ENCODE peak calls at places on chromosomes 6 and 20, in nine cellular contexts. B, S, L, A, M, I, Y, D and K are unnamed samples.

GRCh38 chr6:34243901-34244884 is 4.6 kb downstream of the SMIM29 start:
- DNase-seq in B (peak; percentile 71), S (no peak), L (peak; percentile 68), A (no peak), M (peak; percentile 98), I (no peak), Y (no peak), D (peak; percentile 96), K (peak; percentile 77)

GRCh38 chr6:147567141-147567805 is 58.8 kb downstream of the SAMD5 start:
- DNase-seq in B (no peak), S (no peak), L (no peak), A (no peak), M (no peak), I (no peak), Y (no peak), D (peak; percentile 2), K (peak; percentile 11)

GRCh38 chr20:5949943-5950270 is 426 bp downstream of the TRMT6 start:
- DNase-seq in B (no peak), S (no peak), L (no peak), A (no peak), M (peak; percentile 18), I (no peak), Y (no peak), D (no peak), K (no peak)

GRCh38 chr6:12516070-12516469 is 200.5 kb upstream of the PHACTR1 start:
- DNase-seq in B (no peak), S (no peak), L (no peak), A (no peak), M (peak; percentile 16), I (no peak), Y (no peak), D (no peak), K (no peak)

GRCh38 chr6:131861356-131861755 is 53.5 kb downstream of the ENPP1 start:
- DNase-seq in B (no peak), S (no peak), L (no peak), A (no peak), M (no peak), I (no peak), Y (no peak), D (peak; percentile 65), K (no peak)

GRCh38 chr20:35306931-35307517 is 14.8 kb upstream of the FAM83C start:
- DNase-seq in B (no peak), S (no peak), L (peak; percentile 53), A (peak; percentile 14), M (peak; percentile 53), I (peak; percentile 21), Y (no peak), D (peak; percentile 88), K (peak; percentile 55)

GRCh38 chr6:31114970-31115849 is 610 bp downstream of the PSORS1C1 start:
- DNase-seq in B (no peak), S (no peak), L (peak; percentile 50), A (no peak), M (peak; percentile 49), I (no peak), Y (no peak), D (peak; percentile 68), K (peak; percentile 65)

GRCh38 chr6:13272131-13273046 is 55.9 kb downstream of the TBC1D7 start:
- DNase-seq in B (no peak), S (no peak), L (peak; percentile 41), A (no peak), M (no peak), I (no peak), Y (peak; percentile 68), D (no peak), K (peak; percentile 83)

GRCh38 chr6:135880066-135880972 is 28.8 kb downstream of the PDE7B start:
- DNase-seq in B (no peak), S (peak; percentile 16), L (no peak), A (no peak), M (peak; percentile 19), I (no peak), Y (no peak), D (peak; percentile 79), K (peak; percentile 14)

GRCh38 chr20:19903168-19903676 is 113.9 kb upstream of the NAA20 start:
- DNase-seq in B (no peak), S (no peak), L (peak; percentile 68), A (no peak), M (peak; percentile 81), I (peak; percentile 21), Y (peak; percentile 32), D (peak; percentile 68), K (peak; percentile 94)